ENCODE peak calls at places on chromosome 18, in six cellular contexts. F is sciatic nerve, Q is HT1080, C is mammary epithelial cell, D is fibroblast of gingiva, J is substantia nigra. K is an unnamed sample.

GRCh38 chr18:40810371-40810770 is 1144.7 kb upstream of the PIK3C3 start:
- DNase-seq in F (no peak), Q (peak; percentile 24), C (peak; percentile 71), D (no peak), J (no peak), K (no peak)

GRCh38 chr18:76139844-76140243 is 355.2 kb downstream of the ZNF516 start:
- DNase-seq in F (no peak), Q (no peak), C (no peak), D (no peak), J (no peak), K (peak; percentile 68)

GRCh38 chr18:79601234-79601633 is 78.4 kb upstream of the CTDP1 start:
- DNase-seq in F (peak; percentile 14), Q (no peak), C (no peak), D (no peak), J (no peak), K (no peak)

GRCh38 chr18:61496374-61496773 is 163.1 kb downstream of the CDH20 start:
- DNase-seq in F (no peak), Q (no peak), C (no peak), D (no peak), J (no peak), K (no peak)

GRCh38 chr18:9648431-9649163 is 34.2 kb upstream of the PPP4R1 start:
- DNase-seq in F (no peak), Q (no peak), C (peak; percentile 84), D (no peak), J (no peak), K (no peak)

GRCh38 chr18:26655614-26656400 is 107.5 kb upstream of the KCTD1 start:
- DNase-seq in F (peak; percentile 70), Q (peak; percentile 15), C (peak; percentile 63), D (peak; percentile 33), J (peak; percentile 60), K (no peak)

GRCh38 chr18:56747032-56747658 is 96.0 kb downstream of the WDR7 start:
- DNase-seq in F (no peak), Q (no peak), C (no peak), D (no peak), J (no peak), K (no peak)

GRCh38 chr18:3207565-3207964 is 12.2 kb downstream of the MYOM1 start:
- DNase-seq in F (no peak), Q (peak; percentile 51), C (peak; percentile 68), D (no peak), J (no peak), K (no peak)

GRCh38 chr18:50428531-50429206 is 53.8 kb downstream of the SKA1 start:
- DNase-seq in F (no peak), Q (no peak), C (no peak), D (no peak), J (no peak), K (no peak)

GRCh38 chr18:26134110-26134509 is 441 bp downstream of the PSMA8 start:
- DNase-seq in F (no peak), Q (no peak), C (no peak), D (no peak), J (no peak), K (no peak)

GRCh38 chr18:5122270-5122669 is 74.8 kb downstream of the AKAIN1 start:
- DNase-seq in F (no peak), Q (no peak), C (no peak), D (no peak), J (no peak), K (no peak)

GRCh38 chr18:36177913-36178312 is 9.4 kb upstream of the MOCOS start:
- DNase-seq in F (no peak), Q (no peak), C (no peak), D (no peak), J (no peak), K (no peak)

GRCh38 chr18:48827321-48828200 is 123.2 kb downstream of the SMAD7 start:
- DNase-seq in F (peak; percentile 59), Q (peak; percentile 15), C (no peak), D (peak; percentile 49), J (no peak), K (peak; percentile 82)